ENCODE peak calls at places on chromosomes 6 and 20, in ten cellular contexts. Q, U, K, A, L, M, Z, J, F and G are unnamed samples.

GRCh38 chr6:169235286-169235685 is 18.4 kb downstream of the THBS2 start:
- DNase-seq in U (no peak), J (no peak), Q (peak; percentile 10), K (no peak), A (no peak), L (no peak), Z (no peak), M (no peak), F (no peak), G (no peak)

GRCh38 chr6:137489410-137490371 is 4.5 kb downstream of the OLIG3 start:
- DNase-seq in J (no peak), M (peak; percentile 24), Q (no peak), Z (no peak), K (no peak), L (peak; percentile 40), A (no peak), F (peak; percentile 71), U (peak; percentile 78), G (peak; percentile 20)

GRCh38 chr20:7627734-7628663 is 312.3 kb downstream of the HAO1 start:
- DNase-seq in L (no peak), F (no peak), J (no peak), Z (peak; percentile 13), K (peak; percentile 69), M (no peak), U (no peak), A (no peak), Q (no peak), G (no peak)

GRCh38 chr20:14761903-14762302 is 424.5 kb upstream of the FLRT3 start:
- DNase-seq in J (no peak), U (no peak), M (no peak), A (no peak), Q (no peak), Z (no peak), F (peak; percentile 8), K (no peak), L (no peak), G (no peak)

GRCh38 chr20:24682496-24683090 is 213.2 kb downstream of the SYNDIG1 start:
- DNase-seq in U (no peak), A (no peak), K (no peak), M (no peak), Z (no peak), L (no peak), Q (no peak), F (no peak), J (no peak), G (no peak)

GRCh38 chr6:162271922-162272321 is 455.6 kb downstream of the PRKN start:
- DNase-seq in Q (no peak), A (no peak), K (no peak), F (peak; percentile 15), M (no peak), J (no peak), Z (no peak), U (peak; percentile 25), L (peak; percentile 21), G (no peak)

GRCh38 chr6:6401401-6401800 is 80.9 kb upstream of the F13A1 start:
- DNase-seq in M (no peak), K (no peak), L (no peak), J (no peak), Q (no peak), A (no peak), Z (no peak), U (no peak), F (no peak), G (no peak)

GRCh38 chr20:8568068-8568467 is 436.0 kb downstream of the PLCB1 start:
- DNase-seq in Q (no peak), J (no peak), L (no peak), U (no peak), K (peak; percentile 88), M (no peak), F (no peak), Z (no peak), A (no peak), G (no peak)

GRCh38 chr6:161963634-161964244 is 689.9 kb upstream of the AGPAT4 start:
- DNase-seq in Q (no peak), J (no peak), Z (no peak), U (peak; percentile 14), F (peak; percentile 55), L (no peak), A (no peak), K (no peak), M (no peak), G (no peak)

GRCh38 chr20:35607003-35607735 is 8.5 kb upstream of the SPAG4 start:
- DNase-seq in Q (no peak), M (no peak), U (no peak), L (no peak), J (no peak), F (no peak), K (no peak), A (peak; percentile 70), Z (no peak), G (no peak)

GRCh38 chr20:62272200-62272599 is 30.6 kb upstream of the ADRM1 start:
- DNase-seq in M (no peak), A (no peak), F (peak; percentile 24), J (no peak), Q (no peak), U (peak; percentile 10), L (no peak), Z (no peak), K (no peak), G (no peak)
- TF ChIP-seq CTCF in M (no peak), A (no peak), F (peak; percentile 33), J (no peak), Q (no peak), U (no peak), L (no peak), Z (no peak), K (no peak), G (no peak)

GRCh38 chr20:32157611-32158010 is 48.1 kb downstream of the TM9SF4 start:
- DNase-seq in Q (no peak), M (no peak), F (no peak), J (no peak), A (no peak), U (no peak), Z (no peak), L (no peak), K (no peak), G (no peak)

GRCh38 chr20:32152421-32153155 is 43.1 kb downstream of the TM9SF4 start:
- DNase-seq in K (no peak), A (no peak), L (no peak), U (no peak), M (no peak), Q (no peak), F (no peak), J (no peak), Z (no peak), G (no peak)

GRCh38 chr20:32153156-32153665 is 43.7 kb downstream of the TM9SF4 start:
- DNase-seq in Q (no peak), U (no peak), A (no peak), K (no peak), J (no peak), M (no peak), Z (no peak), L (no peak), F (no peak), G (no peak)

GRCh38 chr20:32153771-32154170 is 44.3 kb downstream of the TM9SF4 start:
- DNase-seq in Z (no peak), A (no peak), M (no peak), Q (no peak), J (no peak), U (no peak), L (no peak), K (no peak), F (no peak), G (no peak)

GRCh38 chr20:32155017-32155965 is 45.8 kb downstream of the TM9SF4 start:
- DNase-seq in Q (peak; percentile 64), Z (peak; percentile 72), U (peak; percentile 84), A (peak; percentile 71), L (peak; percentile 70), F (peak; percentile 88), M (no peak), K (peak; percentile 96), J (peak; percentile 41), G (peak; percentile 35)
- TF ChIP-seq CTCF in Q (peak; percentile 41), Z (peak; percentile 52), U (peak; percentile 67), A (no peak), L (no peak), F (peak; percentile 89), M (peak; percentile 62), K (peak; percentile 39), J (no peak), G (peak; percentile 59)

DNA sequence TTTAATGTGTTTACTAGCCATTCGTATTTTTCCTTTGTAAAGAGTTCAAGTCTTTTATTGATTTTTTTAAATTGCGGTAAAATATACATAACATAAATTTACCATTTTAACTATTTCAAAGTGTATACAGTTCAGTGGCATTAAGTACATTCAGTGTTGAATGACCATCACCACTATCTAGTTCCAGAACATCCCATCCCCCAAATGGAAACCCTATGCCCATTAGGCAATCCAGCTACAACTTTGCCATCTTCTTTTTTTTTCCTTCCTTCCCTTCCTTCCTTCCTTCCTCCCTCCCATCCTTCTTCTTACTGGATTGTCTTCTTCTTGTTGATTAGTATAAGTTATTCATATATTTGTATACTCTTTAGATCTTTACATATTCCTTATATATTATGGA is 8.6 kb downstream of the LPIN3 start:
- DNase-seq in A (no peak), K (no peak), Q (no peak), F (no peak), U (no peak), J (no peak), L (no peak), M (no peak), Z (no peak), G (no peak)
- TF ChIP-seq CTCF in A (no peak), K (no peak), Q (no peak), F (no peak), U (no peak), J (no peak), L (no peak), M (no peak), Z (no peak), G (no peak)

GRCh38 chr20:50309764-50310672 is 119.4 kb downstream of the CEBPB start:
- DNase-seq in Q (no peak), U (no peak), F (no peak), M (no peak), L (no peak), J (no peak), Z (no peak), A (no peak), K (no peak), G (no peak)

GRCh38 chr20:50306478-50307423 is 116.1 kb downstream of the CEBPB start:
- DNase-seq in J (no peak), U (no peak), Z (no peak), Q (no peak), M (no peak), A (no peak), L (no peak), F (no peak), K (no peak), G (no peak)

GRCh38 chr20:50309280-50309763 is 118.7 kb downstream of the CEBPB start:
- DNase-seq in K (peak; percentile 73), M (no peak), F (no peak), J (peak; percentile 85), Q (peak; percentile 47), Z (peak; percentile 65), U (no peak), L (no peak), A (no peak), G (no peak)

GRCh38 chr20:50308166-50308512 is 117.5 kb downstream of the CEBPB start:
- DNase-seq in Z (no peak), J (no peak), F (no peak), L (no peak), A (no peak), K (no peak), Q (no peak), U (no peak), M (no peak), G (no peak)

GRCh38 chr20:50308513-50309279 is 118.1 kb downstream of the CEBPB start:
- DNase-seq in J (peak; percentile 98), K (peak; percentile 99), F (peak; percentile 67), L (peak; percentile 45), U (peak; percentile 73), A (peak; percentile 80), M (no peak), Z (peak; percentile 93), Q (peak; percentile 97), G (no peak)
- TF ChIP-seq CTCF in J (no peak), K (peak; percentile 17), F (peak; percentile 10), L (no peak), U (peak; percentile 8), A (no peak), M (no peak), Z (peak; percentile 40), Q (no peak), G (no peak)